ENCODE peak calls at places on chromosome 1, in six cellular contexts. One of them, this sample, is unnamed.

GRCh38 chr1:150106331-150106730 is 38.8 kb downstream of the VPS45 start:
- DNase-seq in GDM1: no peak
- DNase-seq in activated CD4-positive, alpha-beta T cell treated with anti-CD3 and anti-CD28 coated beads for 48 hours: no peak
- DNase-seq in glutamatergic neuron: no peak
- DNase-seq in NCI-H1417: no peak
- DNase-seq in GM12864: no peak
- DNase-seq in this sample: no peak

GRCh38 chr1:9792156-9793042 is 31.4 kb downstream of the CLSTN1 start:
- DNase-seq in NCI-H1417: peak
- DNase-seq in glutamatergic neuron: peak
- DNase-seq in GDM1: no peak
- DNase-seq in GM12864: no peak
- DNase-seq in activated CD4-positive, alpha-beta T cell treated with anti-CD3 and anti-CD28 coated beads for 48 hours: no peak
- DNase-seq in this sample: no peak

GRCh38 chr1:77412794-77413530 is 131.1 kb downstream of the AK5 start:
- DNase-seq in GDM1: peak
- DNase-seq in activated CD4-positive, alpha-beta T cell treated with anti-CD3 and anti-CD28 coated beads for 48 hours: no peak
- DNase-seq in glutamatergic neuron: no peak
- DNase-seq in NCI-H1417: peak
- DNase-seq in GM12864: no peak
- DNase-seq in this sample: no peak

GRCh38 chr1:22133247-22133927 is 9.5 kb downstream of the WNT4 start:
- DNase-seq in activated CD4-positive, alpha-beta T cell treated with anti-CD3 and anti-CD28 coated beads for 48 hours: no peak
- DNase-seq in GM12864: no peak
- DNase-seq in GDM1: no peak
- DNase-seq in NCI-H1417: peak
- DNase-seq in glutamatergic neuron: no peak
- DNase-seq in this sample: no peak

GRCh38 chr1:209866201-209866600 is 38.4 kb downstream of the UTP25 start:
- DNase-seq in GM12864: no peak
- DNase-seq in glutamatergic neuron: no peak
- DNase-seq in NCI-H1417: no peak
- DNase-seq in GDM1: peak
- DNase-seq in activated CD4-positive, alpha-beta T cell treated with anti-CD3 and anti-CD28 coated beads for 48 hours: no peak
- DNase-seq in this sample: no peak

GRCh38 chr1:53949651-53950050 is 3.5 kb downstream of the LRRC42 start:
- DNase-seq in glutamatergic neuron: no peak
- DNase-seq in activated CD4-positive, alpha-beta T cell treated with anti-CD3 and anti-CD28 coated beads for 48 hours: no peak
- DNase-seq in NCI-H1417: peak
- DNase-seq in GDM1: no peak
- DNase-seq in GM12864: no peak
- DNase-seq in this sample: no peak

GRCh38 chr1:98389809-98390208 is 271.7 kb upstream of the SNX7 start:
- DNase-seq in NCI-H1417: no peak
- DNase-seq in glutamatergic neuron: no peak
- DNase-seq in activated CD4-positive, alpha-beta T cell treated with anti-CD3 and anti-CD28 coated beads for 48 hours: no peak
- DNase-seq in GM12864: no peak
- DNase-seq in GDM1: no peak
- DNase-seq in this sample: no peak

GRCh38 chr1:54663723-54664122 is 22.1 kb downstream of the MROH7 start:
- DNase-seq in NCI-H1417: no peak
- DNase-seq in GM12864: no peak
- DNase-seq in GDM1: no peak
- DNase-seq in glutamatergic neuron: no peak
- DNase-seq in activated CD4-positive, alpha-beta T cell treated with anti-CD3 and anti-CD28 coated beads for 48 hours: no peak
- DNase-seq in this sample: no peak

GRCh38 chr1:153395136-153395685 is 4.3 kb upstream of the S100A8 start:
- DNase-seq in activated CD4-positive, alpha-beta T cell treated with anti-CD3 and anti-CD28 coated beads for 48 hours: no peak
- DNase-seq in glutamatergic neuron: no peak
- DNase-seq in GDM1: no peak
- DNase-seq in NCI-H1417: no peak
- DNase-seq in GM12864: no peak
- DNase-seq in this sample: no peak